ENCODE peak calls at places on chromosomes 11 and 22, in nine cellular contexts. J, R, L, F, W, M, A, N and I are unnamed samples.

GRCh38 chr11:126332221-126332711 is 23.2 kb upstream of the ST3GAL4 start:
- DNase-seq in J (no peak), R (no peak), L (no peak), F (no peak), W (peak), M (no peak), A (peak), N (peak), I (peak)

GRCh38 chr11:126415669-126416420 is 60.4 kb downstream of the ST3GAL4 start:
- DNase-seq in J (no peak), R (no peak), L (no peak), F (no peak), W (no peak), M (no peak), A (peak), N (no peak), I (peak)

GRCh38 chr11:60915250-60915914 is 1.4 kb downstream of the TMEM109 start:
- DNase-seq in J (no peak), R (peak), L (no peak), F (peak), W (peak), M (peak), A (peak), N (peak), I (peak)

GRCh38 chr22:40419718-40420117 is 49.3 kb downstream of the SGSM3 start:
- DNase-seq in J (no peak), R (no peak), L (no peak), F (no peak), W (no peak), M (no peak), A (no peak), N (no peak), I (no peak)

GRCh38 chr11:64751136-64751535 is 7.2 kb upstream of the RASGRP2 start:
- DNase-seq in J (no peak), R (no peak), L (no peak), F (no peak), W (no peak), M (no peak), A (no peak), N (no peak), I (no peak)

GRCh38 chr11:69427337-69427736 is 54.1 kb upstream of the LINC01488 start:
- DNase-seq in J (no peak), R (peak), L (no peak), F (no peak), W (no peak), M (no peak), A (no peak), N (no peak), I (no peak)

GRCh38 chr11:68216171-68216938 is 3.3 kb upstream of the KMT5B start:
- DNase-seq in J (no peak), R (no peak), L (no peak), F (no peak), W (no peak), M (no peak), A (no peak), N (no peak), I (no peak)

GRCh38 chr22:50697667-50698506 is 25.3 kb downstream of the SHANK3 start:
- DNase-seq in J (no peak), R (no peak), L (no peak), F (no peak), W (no peak), M (peak), A (no peak), N (no peak), I (no peak)

GRCh38 chr11:27599217-27599616 is 92.6 kb upstream of the LIN7C start:
- DNase-seq in J (no peak), R (no peak), L (no peak), F (no peak), W (no peak), M (no peak), A (no peak), N (no peak), I (no peak)

GRCh38 chr11:117145393-117145761 is 1.3 kb downstream of the PAFAH1B2 start:
- DNase-seq in J (peak), R (peak), L (peak), F (peak), W (peak), M (no peak), A (no peak), N (no peak), I (no peak)

GRCh38 chr22:31879585-31879984 is 64.8 kb upstream of the YWHAH start:
- DNase-seq in J (no peak), R (no peak), L (no peak), F (no peak), W (no peak), M (no peak), A (no peak), N (no peak), I (no peak)

GRCh38 chr11:27041141-27041869 is 690 bp downstream of the BBOX1 start:
- DNase-seq in J (peak), R (no peak), L (no peak), F (no peak), W (peak), M (no peak), A (no peak), N (no peak), I (no peak)

GRCh38 chr11:116509566-116509965 is 263.2 kb downstream of the BUD13 start:
- DNase-seq in J (no peak), R (no peak), L (no peak), F (no peak), W (no peak), M (peak), A (no peak), N (peak), I (no peak)

GRCh38 chr11:45901646-45902045 is 5.4 kb downstream of the FREY1 start:
- DNase-seq in J (no peak), R (no peak), L (no peak), F (no peak), W (no peak), M (no peak), A (no peak), N (no peak), I (no peak)

GRCh38 chr22:42229455-42230149 is 40.9 kb downstream of the TCF20 start:
- DNase-seq in J (peak), R (no peak), L (no peak), F (no peak), W (peak), M (no peak), A (no peak), N (no peak), I (no peak)

GRCh38 chr11:27700351-27701261 is at the start of gene BDNF:
- DNase-seq in J (no peak), R (peak), L (peak), F (peak), W (peak), M (peak), A (no peak), N (no peak), I (no peak)

GRCh38 chr11:76206077-76206326 is 300 bp downstream of the WNT11 start:
- DNase-seq in J (no peak), R (no peak), L (no peak), F (no peak), W (peak), M (no peak), A (no peak), N (no peak), I (no peak)

GRCh38 chr11:15945726-15946125 is 410.6 kb downstream of the SOX6 start:
- DNase-seq in J (no peak), R (no peak), L (no peak), F (no peak), W (no peak), M (peak), A (no peak), N (no peak), I (no peak)

GRCh38 chr11:111006207-111006606 is 239.3 kb upstream of the POU2AF2 start:
- DNase-seq in J (no peak), R (no peak), L (no peak), F (no peak), W (no peak), M (no peak), A (no peak), N (no peak), I (no peak)